ENCODE peak calls at places on chromosome 5, in four cellular contexts. T, A, J and W are unnamed samples.

GRCh38 chr5:98470747-98471146 is 302.7 kb upstream of the RGMB start:
- DNase-seq in T (no peak), A (no peak), J (no peak), W (no peak)

GRCh38 chr5:5919411-5919810 is 458.9 kb downstream of the MED10 start:
- DNase-seq in T (no peak), A (no peak), J (no peak), W (no peak)

GRCh38 chr5:175214152-175214551 is 229.8 kb downstream of the DRD1 start:
- DNase-seq in T (no peak), A (no peak), J (no peak), W (peak)

GRCh38 chr5:171310816-171311697 is 2.0 kb downstream of the TLX3 start:
- DNase-seq in T (no peak), A (no peak), J (no peak), W (no peak)

GRCh38 chr5:16618138-16618897 is 1.5 kb upstream of the RETREG1 start:
- DNase-seq in T (no peak), A (peak), J (no peak), W (no peak)

GRCh38 chr5:24633705-24634325 is 11.0 kb downstream of the CDH10 start:
- DNase-seq in T (peak), A (peak), J (peak), W (peak)

GRCh38 chr5:124707516-124707915 is 38.9 kb downstream of the ZNF608 start:
- DNase-seq in T (no peak), A (no peak), J (no peak), W (no peak)

GRCh38 chr5:173670791-173671120 is 54.3 kb upstream of the BOD1 start:
- DNase-seq in T (no peak), A (peak), J (no peak), W (no peak)

GRCh38 chr5:137648361-137648760 is 87.5 kb downstream of the KLHL3 start:
- DNase-seq in T (no peak), A (no peak), J (no peak), W (no peak)

GRCh38 chr5:174608631-174609097 is 115.7 kb upstream of the MSX2 start:
- DNase-seq in T (no peak), A (peak), J (no peak), W (peak)

GRCh38 chr5:80149161-80149609 is 106.7 kb downstream of the SERINC5 start:
- DNase-seq in T (no peak), A (no peak), J (no peak), W (no peak)

GRCh38 chr5:158543539-158544387 is 556.0 kb downstream of the EBF1 start:
- DNase-seq in T (no peak), A (no peak), J (no peak), W (no peak)

GRCh38 chr5:95949810-95950209 is 11.8 kb downstream of the ELL2 start:
- DNase-seq in T (no peak), A (no peak), J (no peak), W (no peak)

GRCh38 chr5:84227221-84227620 is 157.5 kb downstream of the EDIL3 start:
- DNase-seq in T (no peak), A (no peak), J (no peak), W (no peak)

GRCh38 chr5:19917588-19917987 is 70.4 kb downstream of the CDH18 start:
- DNase-seq in T (no peak), A (no peak), J (no peak), W (no peak)

GRCh38 chr5:3337812-3338541 is 257.7 kb upstream of the IRX1 start:
- DNase-seq in T (no peak), A (no peak), J (no peak), W (no peak)

GRCh38 chr5:98816574-98817222 is 43.2 kb downstream of the RGMB start:
- DNase-seq in T (peak), A (no peak), J (no peak), W (no peak)

GRCh38 chr5:177311361-177311722 is 356 bp downstream of the MXD3 start:
- DNase-seq in T (no peak), A (peak), J (no peak), W (no peak)

GRCh38 chr5:177313561-177314259 is 2.0 kb upstream of the MXD3 start:
- DNase-seq in T (no peak), A (no peak), J (no peak), W (no peak)

GRCh38 chr5:177314376-177315342 is 3.0 kb upstream of the MXD3 start:
- DNase-seq in T (no peak), A (no peak), J (no peak), W (no peak)

GRCh38 chr5:177311723-177312648 is at the start of gene MXD3:
- DNase-seq in T (peak), A (peak), J (peak), W (peak)

DNA sequence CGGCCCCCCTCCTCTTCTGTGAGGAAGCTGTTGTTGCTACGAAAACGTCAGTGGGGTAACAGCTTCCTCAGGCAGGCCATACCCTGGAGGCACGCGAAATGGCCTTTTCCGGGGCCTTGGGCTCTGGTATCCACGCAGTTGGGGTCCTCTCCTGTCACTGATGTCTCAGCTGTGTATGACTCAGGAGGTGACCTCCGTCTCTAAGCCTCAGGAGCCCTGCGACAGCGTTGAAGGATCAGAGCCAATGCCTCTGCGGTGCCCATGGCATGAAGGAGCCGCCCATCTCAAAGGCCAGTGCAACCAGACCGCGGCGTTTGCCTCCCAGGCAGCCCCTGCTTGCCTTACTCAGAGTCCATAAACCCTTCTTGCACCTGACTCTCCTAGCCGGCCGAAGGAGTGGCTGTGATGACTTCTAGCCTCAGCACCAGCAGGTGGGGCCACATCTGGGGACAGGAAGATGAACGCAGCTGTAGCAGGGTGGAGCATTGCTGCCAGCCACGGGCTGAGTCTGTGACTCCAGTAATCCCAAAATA is 1.0 kb upstream of the MXD3 start:
- DNase-seq in T (peak), A (peak), J (peak), W (peak)
- TF ChIP-seq CTCF in T (peak), A (no peak), J (peak), W (no peak)

GRCh38 chr5:169004551-169004950 is 296.4 kb downstream of the SLIT3 start:
- DNase-seq in T (no peak), A (no peak), J (no peak), W (no peak)
- TF ChIP-seq ELF1 in T (no peak), A (no peak), J (no peak), W (no peak)

GRCh38 chr5:45057564-45057963 is 248.8 kb downstream of the MRPS30 start:
- DNase-seq in T (no peak), A (no peak), J (no peak), W (no peak)

GRCh38 chr5:45060686-45061085 is 251.9 kb downstream of the MRPS30 start:
- DNase-seq in T (no peak), A (no peak), J (no peak), W (no peak)

DNA sequence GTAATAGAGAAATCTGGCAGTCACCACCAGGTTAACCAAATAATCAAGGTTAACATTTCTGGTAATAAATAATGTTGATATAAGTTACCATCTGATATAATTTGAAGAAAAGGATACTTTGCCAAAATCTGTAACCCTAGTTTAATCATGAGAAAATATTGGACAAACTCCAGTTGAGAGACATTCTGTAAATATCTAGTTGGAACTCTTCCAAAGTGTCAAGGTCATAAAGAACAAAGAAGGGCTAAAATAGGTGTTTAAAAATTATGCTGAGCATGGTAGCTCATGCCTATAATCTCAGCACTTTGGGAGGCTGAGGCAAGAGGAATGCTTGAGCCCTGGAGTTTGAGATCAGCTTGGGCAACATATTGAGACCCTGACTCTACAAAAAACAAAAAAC is 253.3 kb downstream of the MRPS30 start:
- DNase-seq in T (no peak), A (no peak), J (no peak), W (no peak)
- TF ChIP-seq CTCF in T (no peak), A (no peak), J (no peak), W (no peak)

GRCh38 chr5:144179226-144179625 is 8.6 kb downstream of the KCTD16 start:
- DNase-seq in T (no peak), A (no peak), J (no peak), W (no peak)
- TF ChIP-seq ELF1 in T (no peak), A (no peak), J (no peak), W (no peak)

DNA sequence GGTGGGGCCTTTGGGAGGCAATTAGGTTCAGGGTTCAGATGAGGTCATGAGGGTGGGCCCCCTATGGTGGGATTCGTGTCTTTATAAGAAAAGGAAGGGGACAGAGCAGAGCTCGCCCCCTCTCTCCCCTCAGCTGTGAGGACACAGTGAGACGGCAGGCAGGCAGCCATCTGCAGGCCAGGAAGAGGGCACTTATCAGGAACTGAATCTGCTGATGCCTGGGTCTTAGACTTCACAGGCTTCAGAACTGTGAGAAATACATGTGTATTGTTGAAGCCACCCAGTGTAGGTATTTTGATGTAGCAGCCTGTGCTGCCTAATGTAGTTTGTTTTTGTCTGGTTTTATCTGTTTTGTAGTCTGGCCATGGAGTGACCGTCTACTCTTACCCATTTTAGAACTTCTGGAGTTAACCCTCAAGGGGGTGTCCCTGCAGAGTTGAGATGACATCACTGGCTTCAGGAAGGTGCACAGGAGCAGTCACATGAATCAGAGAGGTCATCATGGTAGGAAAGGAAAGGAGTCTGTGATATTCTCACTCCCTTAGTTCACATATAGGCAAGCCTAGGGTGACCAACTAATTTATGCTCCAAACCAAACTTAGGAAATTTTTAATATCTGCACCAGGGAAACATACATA is 71.0 kb downstream of the LRRC70 start:
- DNase-seq in T (no peak), A (peak), J (no peak), W (no peak)
- TF ChIP-seq CTCF in T (no peak), A (no peak), J (no peak), W (no peak)

GRCh38 chr5:149320791-149321330 is 24.4 kb upstream of the GRPEL2 start:
- DNase-seq in T (peak), A (peak), J (peak), W (peak)
- TF ChIP-seq ELF1 in T (peak), A (no peak), J (no peak), W (no peak)

GRCh38 chr5:91910247-91910646 is 527.1 kb upstream of the ARRDC3 start:
- DNase-seq in T (no peak), A (no peak), J (no peak), W (no peak)
- TF ChIP-seq CTCF in T (no peak), A (no peak), J (no peak), W (no peak)

GRCh38 chr5:31702709-31703108 is 63.8 kb downstream of the PDZD2 start:
- DNase-seq in T (no peak), A (peak), J (no peak), W (no peak)
- TF ChIP-seq ELF1 in T (no peak), A (no peak), J (no peak), W (no peak)

DNA sequence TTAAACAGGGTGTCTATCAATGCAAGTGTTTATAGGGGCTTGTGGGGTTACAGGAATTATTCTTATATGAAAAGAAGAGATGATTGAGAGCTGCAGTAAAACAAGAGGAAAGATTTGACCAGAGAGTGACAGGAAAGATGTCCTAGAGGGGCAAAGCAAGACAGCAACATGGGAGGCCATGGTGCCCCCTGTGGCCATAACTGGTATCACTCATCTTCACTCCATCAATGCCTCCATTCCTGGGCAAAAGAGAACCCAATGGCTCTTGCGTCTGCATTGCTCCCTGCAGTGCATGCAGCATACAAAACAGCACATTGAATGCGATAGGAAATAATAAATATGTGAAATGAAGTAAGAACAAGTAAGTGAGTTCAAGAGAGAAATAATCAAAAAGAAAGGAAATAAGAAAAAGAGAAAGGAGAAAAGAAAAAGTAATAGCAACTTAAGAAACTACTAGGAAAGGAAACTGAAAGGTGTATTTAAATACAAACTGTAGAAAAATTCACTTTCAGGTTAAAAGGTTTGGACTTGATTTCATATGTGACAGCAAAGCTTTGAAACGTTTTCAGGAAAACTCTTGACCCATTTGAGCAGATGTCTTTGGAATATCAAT is 206.6 kb downstream of the SEMA5A start:
- DNase-seq in T (peak), A (peak), J (peak), W (no peak)
- TF ChIP-seq CTCF in T (peak), A (peak), J (peak), W (no peak)